ENCODE peak calls at places on chromosomes 11 and 22, in five cellular contexts. I is choroid plexus epithelial cell, W is HFF-Myc, M is K562, Y is A673. L is an unnamed sample.

GRCh38 chr22:40178417-40179409 is 988 bp downstream of the TNRC6B start:
- DNase-seq in M (no peak), W (no peak), I (peak), Y (peak), L (peak)

GRCh38 chr11:65618763-65619162 is 3.2 kb downstream of the PCNX3 start:
- DNase-seq in Y (no peak), W (no peak), I (no peak), M (no peak), L (no peak)

GRCh38 chr11:87430821-87431220 is 393.1 kb downstream of the TMEM135 start:
- DNase-seq in M (no peak), Y (no peak), I (no peak), W (no peak), L (no peak)

GRCh38 chr11:28834877-28835276 is 726.7 kb downstream of the METTL15 start:
- DNase-seq in Y (peak), M (no peak), I (peak), W (peak), L (no peak)

GRCh38 chr22:44366372-44367310 is 53.9 kb upstream of the SHISAL1 start:
- DNase-seq in Y (no peak), I (no peak), M (no peak), W (no peak), L (no peak)

GRCh38 chr11:61685611-61685955 is 5.4 kb downstream of the DAGLA start:
- DNase-seq in Y (no peak), W (no peak), I (no peak), M (no peak), L (no peak)

GRCh38 chr11:74877132-74877531 is 71.8 kb downstream of the XRRA1 start:
- DNase-seq in Y (peak), W (no peak), M (peak), I (peak), L (peak)

GRCh38 chr11:23897453-23898289 is 599.2 kb upstream of the LUZP2 start:
- DNase-seq in I (peak), M (no peak), W (peak), Y (no peak), L (no peak)

GRCh38 chr22:48979482-48979881 is 848.2 kb downstream of the BRD1 start:
- DNase-seq in M (peak), Y (peak), W (no peak), I (no peak), L (peak)

GRCh38 chr11:36155301-36155700 is 133.9 kb downstream of the COMMD9 start:
- DNase-seq in W (no peak), I (no peak), Y (no peak), M (no peak), L (no peak)

DNA sequence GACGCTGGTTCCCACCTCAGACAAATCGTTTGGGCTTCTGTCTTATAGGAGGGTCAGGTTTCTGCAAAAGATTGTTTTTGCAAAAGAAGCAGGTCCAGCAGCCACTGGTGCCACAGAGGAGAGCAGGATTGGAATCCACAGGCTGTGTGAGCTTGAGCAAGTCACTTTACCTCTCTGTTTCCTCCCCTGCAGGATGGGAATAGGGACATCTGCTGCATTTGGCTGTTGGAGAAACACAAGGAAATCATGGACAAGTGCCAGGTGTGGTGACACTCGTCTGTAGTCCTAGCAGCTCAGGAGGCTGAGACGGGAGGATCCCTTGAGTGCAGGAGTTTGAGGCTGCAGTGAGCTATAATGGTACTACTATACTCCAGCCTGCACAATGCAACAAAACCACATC is 422.6 kb downstream of the MN1 start:
- DNase-seq in Y (peak), M (no peak), I (no peak), W (no peak), L (no peak)
- H3K4me3 ChIP-seq in Y (no peak), M (no peak), I (no peak), W (no peak), L (no peak)

DNA sequence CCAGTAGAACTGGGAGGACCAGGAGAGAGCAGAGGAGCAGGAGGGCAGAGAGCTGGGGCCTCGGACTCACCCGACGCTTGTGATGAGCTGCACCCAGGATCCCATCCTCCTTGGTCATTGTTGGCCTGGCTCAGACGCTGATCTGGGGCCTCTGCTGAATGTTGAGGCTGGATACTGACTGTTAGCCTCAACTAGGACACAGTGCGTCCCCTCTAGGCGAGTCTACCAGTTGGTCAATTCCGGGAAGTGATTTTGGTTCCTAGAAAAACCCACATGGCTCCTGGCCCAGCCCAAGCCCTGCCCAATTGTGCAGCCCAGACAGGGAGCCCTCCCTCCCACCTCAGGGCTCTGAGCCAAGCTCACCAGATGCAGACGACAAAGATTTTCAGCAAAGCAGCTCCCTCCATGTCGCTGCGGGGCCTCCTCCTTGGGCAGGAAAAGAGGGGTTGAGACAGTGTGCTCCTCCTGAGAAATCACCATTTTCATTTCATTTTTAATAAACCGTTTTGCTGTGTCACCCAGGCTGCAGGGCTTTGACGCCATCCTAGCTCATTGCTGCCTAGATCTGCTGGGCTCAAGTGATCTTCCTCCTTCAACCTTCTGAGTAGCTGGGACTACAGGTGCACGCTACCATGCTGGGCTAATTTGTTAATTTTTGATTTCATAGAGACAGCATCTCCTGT is at the start of gene APOL4:
- DNase-seq in Y (peak), W (peak), M (peak), I (no peak), L (no peak)
- H3K4me3 ChIP-seq in Y (no peak), W (no peak), M (peak), I (no peak), L (no peak)

DNA sequence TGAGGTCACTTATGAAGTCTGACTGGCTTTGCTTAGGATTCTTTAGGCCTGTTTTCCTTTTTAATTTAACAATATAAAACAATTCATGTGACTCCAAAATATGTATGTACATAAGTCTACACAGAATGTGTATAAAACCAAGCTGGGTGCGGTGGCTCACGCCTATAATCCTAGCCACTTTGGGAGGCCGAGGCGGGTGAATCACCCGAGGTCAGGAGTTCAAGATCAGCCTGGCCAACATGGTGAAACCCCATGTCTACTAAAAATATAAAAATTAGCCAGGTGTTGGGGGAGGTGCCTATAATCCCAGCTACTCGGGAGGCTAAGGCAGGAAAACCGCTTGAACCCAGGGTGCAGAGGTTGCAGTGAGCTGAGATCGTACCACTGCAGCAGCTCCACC is 83.0 kb downstream of the SHANK2 start:
- DNase-seq in W (no peak), M (no peak), Y (no peak), I (no peak), L (no peak)
- H3K4me3 ChIP-seq in W (no peak), M (no peak), Y (no peak), I (no peak), L (no peak)

DNA sequence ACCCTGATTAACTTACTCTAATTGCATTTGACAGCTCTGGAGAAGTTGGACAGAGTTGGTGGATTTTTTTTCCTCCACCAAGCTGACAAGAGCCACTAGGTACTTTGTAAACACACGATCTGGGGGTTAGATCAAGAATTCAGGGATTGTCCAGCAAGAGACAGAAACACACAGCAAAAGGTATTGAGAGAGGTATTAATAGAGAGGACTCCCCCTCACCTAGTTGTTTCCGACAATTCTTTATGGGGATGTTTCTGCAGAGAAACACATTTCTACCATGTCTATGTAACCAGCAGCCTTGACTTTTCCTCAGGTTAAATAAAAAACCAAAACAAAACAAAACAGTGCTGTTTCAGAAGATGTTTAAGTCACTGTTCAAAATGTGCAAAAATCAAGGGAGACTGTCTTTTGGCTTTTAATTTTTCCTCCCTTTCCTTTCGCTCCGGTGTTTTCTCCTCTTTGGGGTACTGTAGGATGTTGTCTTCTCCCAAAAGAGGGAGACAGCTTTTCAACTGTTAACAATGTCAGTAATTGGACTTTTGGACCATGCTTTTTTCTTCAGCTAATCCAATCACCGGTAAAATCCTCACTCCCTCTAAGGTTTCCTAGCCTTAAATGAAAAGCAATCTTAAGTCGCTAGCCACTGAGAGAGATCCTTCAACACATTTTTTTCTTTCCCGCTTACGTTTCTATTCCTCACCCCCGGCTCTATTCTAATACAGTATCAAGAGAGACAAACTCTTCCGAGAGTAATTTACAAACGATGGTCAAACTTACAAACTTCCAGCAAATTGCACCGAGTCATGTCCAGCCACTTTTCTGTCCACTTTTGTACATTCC is 644 bp downstream of the MAML2 start:
- DNase-seq in Y (peak), W (no peak), M (no peak), I (peak), L (no peak)
- H3K4me3 ChIP-seq in Y (peak), W (peak), M (peak), I (peak), L (peak)

DNA sequence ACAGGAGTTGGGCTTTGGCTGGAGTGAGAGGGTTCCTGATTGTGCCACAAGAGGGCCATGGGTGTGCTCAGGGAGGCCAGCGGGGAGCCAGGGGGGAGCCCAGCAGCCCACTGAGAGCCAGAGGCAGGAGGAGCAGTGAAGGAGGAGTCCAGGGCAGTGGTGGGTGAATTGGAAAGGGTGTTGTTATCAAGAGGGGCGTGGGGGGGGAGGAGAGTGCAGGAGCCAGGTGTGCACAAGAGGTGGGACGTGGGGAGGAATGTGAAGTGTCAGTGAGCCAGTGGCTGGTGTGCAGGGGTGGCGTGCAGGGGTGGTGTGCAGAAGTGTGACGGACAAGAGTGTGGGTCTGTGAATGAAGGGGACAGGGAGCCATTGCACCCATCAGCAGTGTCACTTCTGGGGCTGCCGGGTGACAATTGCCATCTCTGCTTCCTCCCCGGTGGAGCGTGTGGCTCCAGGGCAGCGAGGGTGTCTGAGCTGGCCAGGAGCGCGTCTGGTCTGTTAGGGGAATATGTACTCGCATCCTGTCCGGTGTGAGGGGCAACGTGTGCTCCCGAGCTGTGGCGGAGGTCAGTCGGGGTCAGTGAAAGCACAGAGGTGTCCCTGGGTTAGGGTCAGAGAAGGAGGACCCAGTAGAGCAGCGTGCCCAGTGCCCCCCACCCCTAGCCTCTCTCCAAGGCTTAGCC is 1.7 kb downstream of the CLCF1 start:
- DNase-seq in W (no peak), Y (peak), M (peak), I (peak), L (no peak)
- H3K4me3 ChIP-seq in W (peak), Y (peak), M (peak), I (peak), L (no peak)

DNA sequence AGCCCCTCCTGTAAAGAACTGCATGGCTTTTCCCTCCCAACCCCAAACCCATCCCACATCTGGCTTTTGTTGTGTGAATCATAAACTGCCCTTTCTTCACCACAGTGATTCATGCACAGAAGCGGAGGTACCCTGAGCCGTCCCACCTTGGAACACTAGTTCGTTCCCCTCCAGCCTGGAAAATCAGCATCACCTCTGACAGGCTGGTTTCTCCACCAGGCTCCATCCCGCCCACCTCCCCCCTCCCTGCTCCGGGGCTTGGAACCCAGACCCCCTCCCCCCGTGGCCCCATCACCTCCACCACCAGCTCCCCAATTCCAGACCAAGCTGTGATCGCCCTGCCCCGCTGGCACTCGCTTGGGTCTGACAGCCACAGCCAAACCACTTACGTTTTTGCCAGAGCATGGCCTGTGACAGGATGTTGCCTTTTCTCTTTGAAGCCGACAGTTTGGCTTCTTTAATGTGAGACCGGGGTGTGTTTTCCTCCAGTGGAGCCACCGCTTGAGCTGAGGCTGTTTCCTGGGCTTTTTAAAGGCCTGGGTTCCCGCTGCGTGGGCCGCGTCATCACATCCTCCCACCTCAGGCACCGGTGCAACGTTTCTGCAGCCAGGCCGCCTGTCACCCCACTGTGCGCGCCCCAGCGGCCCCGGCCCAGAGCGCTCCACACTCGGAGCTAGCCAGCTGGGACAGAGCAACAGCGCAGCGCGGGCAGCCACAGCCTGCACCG is at the start of gene POU2AF1:
- DNase-seq in I (peak), M (no peak), Y (no peak), W (peak), L (peak)
- H3K4me3 ChIP-seq in I (no peak), M (no peak), Y (no peak), W (no peak), L (peak)

DNA sequence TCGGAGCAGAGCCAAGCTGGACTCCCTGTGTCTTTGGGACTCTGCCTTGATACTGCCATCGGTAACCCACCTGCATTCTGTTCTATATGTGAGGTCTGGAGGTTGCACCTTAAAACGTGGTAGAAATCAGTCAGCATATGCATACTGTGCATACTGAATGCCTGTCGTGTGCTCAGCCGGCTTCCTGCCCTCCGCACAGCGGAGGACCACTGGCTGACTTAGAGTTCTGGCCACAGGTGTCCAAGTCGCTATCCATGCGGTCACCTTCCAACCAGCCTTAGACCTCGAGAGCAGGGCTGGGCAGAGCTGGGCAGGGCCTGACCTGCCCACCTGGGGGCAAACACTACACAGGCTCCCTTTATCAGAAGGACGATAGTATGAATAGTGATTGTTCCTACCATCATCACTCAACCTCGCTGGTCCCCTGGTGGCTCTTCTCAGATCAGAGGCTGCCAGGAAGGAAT is 3.8 kb downstream of the TBC1D10C start:
- DNase-seq in I (no peak), M (no peak), W (no peak), Y (no peak), L (no peak)
- H3K4me3 ChIP-seq in I (no peak), M (no peak), W (no peak), Y (no peak), L (peak)

DNA sequence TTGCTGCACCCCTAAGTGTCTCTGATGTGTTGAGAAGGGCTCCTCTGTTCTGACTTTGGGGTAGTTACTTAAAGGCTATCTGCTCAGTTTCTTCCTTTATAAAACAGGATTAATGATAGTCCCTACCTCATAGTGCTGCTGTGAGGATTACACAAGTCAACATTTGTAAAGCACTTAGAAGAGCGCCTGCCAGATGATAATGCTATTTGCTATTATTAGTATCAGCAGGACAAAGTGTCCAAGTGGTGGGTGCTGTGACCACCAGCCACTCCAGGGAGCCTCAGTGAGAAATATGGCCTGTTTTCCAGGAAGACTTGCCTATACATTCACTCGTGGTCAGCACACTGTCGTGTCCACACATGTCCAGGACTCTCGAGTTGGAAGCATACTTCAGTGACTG is 16.2 kb downstream of the POU2F3 start:
- DNase-seq in Y (no peak), W (no peak), I (no peak), M (no peak), L (no peak)
- H3K4me3 ChIP-seq in Y (no peak), W (no peak), I (no peak), M (no peak), L (no peak)

GRCh38 chr22:38707346-38707745 is 1.6 kb downstream of the GTPBP1 start:
- DNase-seq in W (peak), I (peak), Y (no peak), M (peak), L (no peak)
- H3K4me3 ChIP-seq in W (peak), I (peak), Y (peak), M (peak), L (no peak)

L was measured in Jurkat, Clone E6-1.